ENCODE peak calls at places on chromosome 14, in eight cellular contexts. I is body of pancreas, Q is MM.1S, W is PC-9, N is stomach, H is PC-3, Z is right lobe of liver, O is foreskin keratinocyte. L is an unnamed sample.

GRCh38 chr14:71725802-71726638 is 206.2 kb upstream of the RGS6 start:
- DNase-seq in I (no peak), Q (no peak), W (no peak), N (no peak), H (peak; percentile 34), Z (no peak), O (peak; percentile 75), L (no peak)

GRCh38 chr14:86321151-86321550 is 791.2 kb downstream of the FLRT2 start:
- DNase-seq in I (no peak), Q (peak; percentile 49), W (no peak), N (no peak), H (no peak), Z (no peak), O (no peak), L (no peak)

GRCh38 chr14:69572634-69573135 is 2.0 kb downstream of the CCDC177 start:
- DNase-seq in I (no peak), Q (no peak), W (no peak), N (no peak), H (no peak), Z (no peak), O (peak; percentile 29), L (no peak)

GRCh38 chr14:101192661-101193000 is 289.1 kb upstream of the RTL1 start:
- DNase-seq in I (no peak), Q (no peak), W (no peak), N (peak; percentile 17), H (no peak), Z (peak; percentile 12), O (no peak), L (no peak)

GRCh38 chr14:68401855-68402254 is 391.0 kb downstream of the ZFP36L1 start:
- DNase-seq in I (no peak), Q (peak; percentile 12), W (no peak), N (no peak), H (no peak), Z (no peak), O (no peak), L (no peak)

GRCh38 chr14:71236430-71236829 is 329.2 kb downstream of the PCNX1 start:
- DNase-seq in I (no peak), Q (no peak), W (no peak), N (no peak), H (no peak), Z (no peak), O (no peak), L (no peak)

GRCh38 chr14:98210045-98210678 is 1061.8 kb downstream of the BCL11B start:
- DNase-seq in I (no peak), Q (peak; percentile 38), W (no peak), N (no peak), H (no peak), Z (no peak), O (no peak), L (no peak)

GRCh38 chr14:64773577-64773976 is 69.4 kb downstream of the PLEKHG3 start:
- DNase-seq in I (no peak), Q (no peak), W (no peak), N (no peak), H (peak; percentile 12), Z (no peak), O (no peak), L (no peak)

GRCh38 chr14:34072921-34073320 is 122.0 kb upstream of the EGLN3 start:
- DNase-seq in I (no peak), Q (no peak), W (no peak), N (no peak), H (no peak), Z (no peak), O (no peak), L (no peak)

GRCh38 chr14:63735720-63736119 is 7.9 kb upstream of the SGPP1 start:
- DNase-seq in I (peak; percentile 46), Q (no peak), W (no peak), N (peak; percentile 61), H (no peak), Z (no peak), O (no peak), L (no peak)

GRCh38 chr14:31204593-31205534 is 2.7 kb downstream of the HECTD1 start:
- DNase-seq in I (no peak), Q (no peak), W (no peak), N (no peak), H (no peak), Z (no peak), O (no peak), L (no peak)

GRCh38 chr14:99735189-99736135 is 51.4 kb downstream of the CYP46A1 start:
- DNase-seq in I (no peak), Q (no peak), W (no peak), N (no peak), H (no peak), Z (peak; percentile 32), O (no peak), L (no peak)

GRCh38 chr14:51304428-51304827 is 64.4 kb downstream of the TMX1 start:
- DNase-seq in I (no peak), Q (no peak), W (no peak), N (no peak), H (no peak), Z (no peak), O (peak; percentile 67), L (no peak)

GRCh38 chr14:30284808-30285207 is 274.1 kb upstream of the G2E3 start:
- DNase-seq in I (no peak), Q (no peak), W (no peak), N (no peak), H (no peak), Z (no peak), O (no peak), L (no peak)

GRCh38 chr14:92563359-92563758 is 49.8 kb downstream of the RIN3 start:
- DNase-seq in I (peak; percentile 23), Q (no peak), W (peak; percentile 5), N (no peak), H (peak; percentile 77), Z (no peak), O (peak; percentile 66), L (no peak)

GRCh38 chr14:50013934-50014333 is 102.4 kb downstream of the VCPKMT start:
- DNase-seq in I (no peak), Q (no peak), W (no peak), N (no peak), H (no peak), Z (no peak), O (no peak), L (no peak)

GRCh38 chr14:70181276-70181675 is 7.5 kb downstream of the SLC8A3 start:
- DNase-seq in I (no peak), Q (no peak), W (no peak), N (no peak), H (no peak), Z (no peak), O (no peak), L (no peak)

GRCh38 chr14:51554953-51555352 is 96.8 kb upstream of the FRMD6 start:
- DNase-seq in I (no peak), Q (peak; percentile 50), W (no peak), N (no peak), H (peak; percentile 67), Z (no peak), O (no peak), L (no peak)

GRCh38 chr14:45658917-45659299 is 405.9 kb upstream of the MIS18BP1 start:
- DNase-seq in I (no peak), Q (no peak), W (no peak), N (no peak), H (no peak), Z (no peak), O (no peak), L (no peak)

GRCh38 chr14:92844220-92844619 is 50.1 kb downstream of the GOLGA5 start:
- DNase-seq in I (no peak), Q (no peak), W (no peak), N (no peak), H (peak; percentile 39), Z (no peak), O (peak; percentile 6), L (no peak)

GRCh38 chr14:93105362-93105761 is 10.4 kb downstream of the ITPK1 start:
- DNase-seq in I (peak; percentile 72), Q (no peak), W (no peak), N (peak; percentile 41), H (peak; percentile 50), Z (peak; percentile 69), O (peak; percentile 53), L (no peak)

GRCh38 chr14:64891839-64892375 is 12.2 kb upstream of the SPTB start:
- DNase-seq in I (peak; percentile 64), Q (peak; percentile 38), W (peak; percentile 23), N (no peak), H (peak; percentile 88), Z (no peak), O (peak; percentile 55), L (no peak)

GRCh38 chr14:75648066-75648838 is 12.4 kb downstream of the ERG28 start:
- DNase-seq in I (peak; percentile 87), Q (no peak), W (peak; percentile 76), N (peak; percentile 75), H (peak; percentile 97), Z (peak; percentile 93), O (peak; percentile 42), L (no peak)

GRCh38 chr14:73741876-73742519 is 27.8 kb upstream of the PNMA1 start:
- DNase-seq in I (no peak), Q (no peak), W (no peak), N (no peak), H (no peak), Z (peak; percentile 47), O (peak; percentile 26), L (no peak)
- TF ChIP-seq CTCF in I (no peak), Q (no peak), W (no peak), N (no peak), H (no peak), Z (no peak), O (no peak), L (no peak)

DNA sequence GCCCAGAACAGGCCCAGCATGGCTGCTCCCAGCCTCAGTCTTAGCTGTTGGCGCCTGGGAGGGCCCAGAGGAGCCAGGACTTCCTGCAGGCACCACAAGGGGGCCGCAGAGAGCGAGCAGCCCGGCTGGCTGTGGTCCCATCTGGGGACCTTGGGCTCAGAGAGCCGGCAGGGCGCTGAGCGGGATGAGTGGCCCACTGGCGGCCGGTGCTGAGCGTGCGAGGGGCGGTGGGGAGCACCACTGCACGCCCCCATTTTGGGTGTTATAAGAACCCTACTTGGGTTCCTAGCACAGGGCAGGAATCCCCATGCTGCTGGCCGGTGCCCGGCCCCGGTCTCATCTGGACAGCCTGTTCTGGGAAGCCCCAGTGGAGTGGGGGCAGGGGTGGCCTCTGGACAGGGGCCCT is 25.9 kb upstream of the CRIP2 start:
- DNase-seq in I (peak; percentile 70), Q (no peak), W (peak; percentile 34), N (peak; percentile 78), H (peak; percentile 48), Z (peak; percentile 67), O (peak; percentile 8), L (no peak)
- H3K27me3 ChIP-seq in I (no peaks in the 10 kb centered on the region), Q (no peaks in the 10 kb centered on the region), W (no peaks in the 10 kb centered on the region), N (no peaks in the 10 kb centered on the region), H (no peaks in the 10 kb centered on the region), Z (no peaks in the 10 kb centered on the region), O (no peaks in the 10 kb centered on the region), L (no peaks in the 10 kb centered on the region)

GRCh38 chr14:96264850-96265249 is 8.8 kb downstream of the BDKRB1 start:
- DNase-seq in I (no peak), Q (no peak), W (no peak), N (no peak), H (peak; percentile 32), Z (no peak), O (no peak), L (no peak)
- TF ChIP-seq CTCF in I (peak; percentile 33), Q (no peak), W (peak; percentile 36), N (no peak), H (peak; percentile 44), Z (no peak), O (peak; percentile 59), L (no peak)

DNA sequence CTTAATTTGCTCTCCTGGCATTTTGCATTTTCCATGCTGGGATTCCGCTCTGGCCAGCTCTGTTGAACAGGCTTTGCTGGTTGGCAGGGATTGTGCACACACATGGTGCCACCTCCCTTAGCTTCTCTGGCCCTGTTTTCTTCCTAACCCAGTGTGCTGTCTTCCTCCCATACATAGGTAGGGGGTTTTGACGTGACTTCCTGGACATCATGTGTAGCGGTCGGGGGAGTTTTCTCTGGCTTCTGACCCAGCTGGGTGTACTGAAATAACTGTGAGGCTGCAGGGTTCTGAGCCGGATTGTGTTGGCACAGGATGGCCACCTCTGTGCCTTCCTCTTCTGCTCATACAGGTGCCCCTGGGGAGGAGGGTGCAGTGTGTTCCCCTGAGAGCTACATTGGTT is 25.7 kb downstream of the C14orf132 start:
- DNase-seq in I (no peak), Q (no peak), W (no peak), N (no peak), H (no peak), Z (peak; percentile 23), O (no peak), L (no peak)
- H3K27me3 ChIP-seq in I (no peaks in the 10 kb centered on the region), Q (no peaks in the 10 kb centered on the region), W (no peaks in the 10 kb centered on the region), N (peaks cover 4% of the 10 kb centered on the region), H (peaks cover 54% of the 10 kb centered on the region), Z (no peaks in the 10 kb centered on the region), O (peaks cover 8% of the 10 kb centered on the region), L (no peaks in the 10 kb centered on the region)

L was measured in esophagus squamous epithelium.